ENCODE peak calls at places on chromosomes 7 and 10, in six cellular contexts. U is neural crest cell, S is cardiac fibroblast, B is WTC11, N is Calu3, C is D341Med. G is an unnamed sample.

GRCh38 chr7:157690058-157690832 is 353.4 kb downstream of the DNAJB6 start:
- DNase-seq in U (peak), S (no peak), B (peak), N (peak), C (no peak), G (no peak)

GRCh38 chr7:110839866-110840265 is 251.1 kb upstream of the LRRN3 start:
- DNase-seq in U (no peak), S (peak), B (no peak), N (peak), C (no peak), G (peak)

GRCh38 chr10:91690412-91690811 is 57.5 kb upstream of the PPP1R3C start:
- DNase-seq in U (no peak), S (no peak), B (no peak), N (no peak), C (no peak), G (no peak)

GRCh38 chr7:1800876-1801275 is 130.8 kb downstream of the ELFN1 start:
- DNase-seq in U (no peak), S (no peak), B (no peak), N (no peak), C (no peak), G (no peak)

GRCh38 chr7:126450269-126450671 is 802.5 kb downstream of the GRM8 start:
- DNase-seq in U (no peak), S (no peak), B (no peak), N (no peak), C (no peak), G (no peak)

GRCh38 chr10:59311025-59311424 is 51.3 kb downstream of the FAM13C start:
- DNase-seq in U (no peak), S (no peak), B (no peak), N (no peak), C (no peak), G (no peak)

GRCh38 chr7:132771301-132771730 is 195.0 kb upstream of the PLXNA4 start:
- DNase-seq in U (no peak), S (no peak), B (no peak), N (no peak), C (no peak), G (no peak)

GRCh38 chr7:141073641-141074161 is at the start of gene TMEM178B:
- DNase-seq in U (peak), S (no peak), B (no peak), N (peak), C (peak), G (no peak)

GRCh38 chr7:158479680-158480025 is 108.0 kb downstream of the PTPRN2 start:
- DNase-seq in U (no peak), S (no peak), B (no peak), N (no peak), C (no peak), G (no peak)

GRCh38 chr10:22442468-22442867 is 97.2 kb downstream of the SPAG6 start:
- DNase-seq in U (no peak), S (no peak), B (no peak), N (no peak), C (no peak), G (no peak)

GRCh38 chr7:136741941-136742340 is 126.5 kb upstream of the CHRM2 start:
- DNase-seq in U (no peak), S (no peak), B (no peak), N (no peak), C (no peak), G (no peak)

GRCh38 chr10:11563936-11564335 is 47.5 kb downstream of the USP6NL start:
- DNase-seq in U (no peak), S (no peak), B (no peak), N (no peak), C (no peak), G (no peak)

GRCh38 chr10:71729023-71729649 is 9.6 kb upstream of the C10orf105 start:
- DNase-seq in U (no peak), S (no peak), B (no peak), N (peak), C (no peak), G (peak)

GRCh38 chr7:115574676-115575291 is 455.8 kb downstream of the TFEC start:
- DNase-seq in U (no peak), S (no peak), B (no peak), N (no peak), C (no peak), G (no peak)

GRCh38 chr7:158266817-158267736 is 320.5 kb downstream of the PTPRN2 start:
- DNase-seq in U (no peak), S (no peak), B (peak), N (no peak), C (no peak), G (no peak)

GRCh38 chr10:77501152-77501845 is 136.3 kb downstream of the KCNMA1 start:
- DNase-seq in U (no peak), S (peak), B (no peak), N (no peak), C (no peak), G (no peak)

GRCh38 chr7:135330088-135330487 is 96.5 kb downstream of the STRA8 start:
- DNase-seq in U (no peak), S (no peak), B (no peak), N (no peak), C (no peak), G (no peak)

GRCh38 chr10:118968071-118968470 is 61.4 kb upstream of the NANOS1 start:
- DNase-seq in U (no peak), S (no peak), B (no peak), N (no peak), C (no peak), G (no peak)

GRCh38 chr7:121102619-121103018 is 114.1 kb downstream of the CPED1 start:
- DNase-seq in U (no peak), S (no peak), B (no peak), N (peak), C (no peak), G (no peak)

GRCh38 chr7:124318716-124319115 is 285.8 kb upstream of the TMEM229A start:
- DNase-seq in U (no peak), S (no peak), B (no peak), N (no peak), C (no peak), G (no peak)

GRCh38 chr10:60208676-60209269 is 180.9 kb downstream of the ANK3 start:
- DNase-seq in U (no peak), S (peak), B (no peak), N (peak), C (peak), G (no peak)

GRCh38 chr10:95382174-95382573 is 91.4 kb upstream of the PDLIM1 start:
- DNase-seq in U (no peak), S (no peak), B (no peak), N (no peak), C (no peak), G (no peak)

GRCh38 chr10:86684305-86684704 is 16.0 kb downstream of the LDB3 start:
- DNase-seq in U (peak), S (peak), B (peak), N (peak), C (peak), G (peak)

GRCh38 chr10:28566458-28566857 is 33.5 kb downstream of the WAC start:
- DNase-seq in U (no peak), S (peak), B (no peak), N (no peak), C (no peak), G (no peak)

GRCh38 chr7:42597296-42597695 is 314.6 kb downstream of the C7orf25 start:
- DNase-seq in U (no peak), S (no peak), B (no peak), N (no peak), C (no peak), G (no peak)